ENCODE peak calls at places on chromosomes 7 and 10, in nine cellular contexts. One of them, this sample, is unnamed.

GRCh38 chr7:22549667-22550513 is 49.9 kb upstream of the STEAP1B start:
- DNase-seq in left ventricle myocardium inferior: no peak
- DNase-seq in GM12865: peak; percentile 40
- DNase-seq in fibroblast of the aortic adventitia: peak; percentile 33
- DNase-seq in OCI-LY7: peak; percentile 17
- DNase-seq in choroid plexus epithelial cell: no peak
- DNase-seq in fibroblast of mammary gland: no peak
- DNase-seq in endodermal cell: peak; percentile 96
- DNase-seq in upper lobe of right lung: no peak
- DNase-seq in this sample: peak; percentile 26

GRCh38 chr10:70579234-70580002 is 23.1 kb downstream of the PRF1 start:
- DNase-seq in left ventricle myocardium inferior: no peak
- DNase-seq in GM12865: peak; percentile 65
- DNase-seq in fibroblast of the aortic adventitia: no peak
- DNase-seq in OCI-LY7: no peak
- DNase-seq in choroid plexus epithelial cell: no peak
- DNase-seq in fibroblast of mammary gland: no peak
- DNase-seq in endodermal cell: no peak
- DNase-seq in upper lobe of right lung: no peak
- DNase-seq in this sample: no peak

GRCh38 chr7:106329408-106329807 is 44.6 kb upstream of the NAMPT start:
- DNase-seq in left ventricle myocardium inferior: no peak
- DNase-seq in GM12865: no peak
- DNase-seq in fibroblast of the aortic adventitia: peak; percentile 8
- DNase-seq in OCI-LY7: no peak
- DNase-seq in choroid plexus epithelial cell: no peak
- DNase-seq in fibroblast of mammary gland: no peak
- DNase-seq in endodermal cell: no peak
- DNase-seq in upper lobe of right lung: no peak
- DNase-seq in this sample: peak; percentile 15

GRCh38 chr10:21172774-21173432 is 275.8 kb upstream of the NEBL start:
- DNase-seq in left ventricle myocardium inferior: no peak
- DNase-seq in GM12865: no peak
- DNase-seq in fibroblast of the aortic adventitia: no peak
- DNase-seq in OCI-LY7: no peak
- DNase-seq in choroid plexus epithelial cell: peak; percentile 43
- DNase-seq in fibroblast of mammary gland: no peak
- DNase-seq in endodermal cell: peak; percentile 71
- DNase-seq in upper lobe of right lung: peak; percentile 71
- DNase-seq in this sample: no peak

GRCh38 chr10:29254123-29255046 is 34.5 kb upstream of the LYZL1 start:
- DNase-seq in left ventricle myocardium inferior: no peak
- DNase-seq in GM12865: peak; percentile 60
- DNase-seq in fibroblast of the aortic adventitia: peak; percentile 72
- DNase-seq in OCI-LY7: no peak
- DNase-seq in choroid plexus epithelial cell: peak; percentile 39
- DNase-seq in fibroblast of mammary gland: no peak
- DNase-seq in endodermal cell: peak; percentile 81
- DNase-seq in upper lobe of right lung: no peak
- DNase-seq in this sample: no peak

GRCh38 chr7:27916372-27916771 is 176.4 kb downstream of the TAX1BP1 start:
- DNase-seq in left ventricle myocardium inferior: no peak
- DNase-seq in GM12865: no peak
- DNase-seq in fibroblast of the aortic adventitia: no peak
- DNase-seq in OCI-LY7: no peak
- DNase-seq in choroid plexus epithelial cell: no peak
- DNase-seq in fibroblast of mammary gland: no peak
- DNase-seq in endodermal cell: no peak
- DNase-seq in upper lobe of right lung: no peak
- DNase-seq in this sample: peak; percentile 92

GRCh38 chr7:142231716-142232115 is 26.1 kb downstream of the PRSS58 start:
- DNase-seq in left ventricle myocardium inferior: no peak
- DNase-seq in GM12865: peak; percentile 12
- DNase-seq in fibroblast of the aortic adventitia: no peak
- DNase-seq in OCI-LY7: peak; percentile 3
- DNase-seq in choroid plexus epithelial cell: peak; percentile 2
- DNase-seq in fibroblast of mammary gland: peak; percentile 2
- DNase-seq in endodermal cell: peak; percentile 91
- DNase-seq in upper lobe of right lung: no peak
- DNase-seq in this sample: no peak

GRCh38 chr7:31087351-31087750 is 35.2 kb downstream of the ADCYAP1R1 start:
- DNase-seq in left ventricle myocardium inferior: no peak
- DNase-seq in GM12865: no peak
- DNase-seq in fibroblast of the aortic adventitia: no peak
- DNase-seq in OCI-LY7: no peak
- DNase-seq in choroid plexus epithelial cell: no peak
- DNase-seq in fibroblast of mammary gland: no peak
- DNase-seq in endodermal cell: no peak
- DNase-seq in upper lobe of right lung: peak; percentile 27
- DNase-seq in this sample: no peak

GRCh38 chr10:91627344-91628102 is 5.3 kb downstream of the PPP1R3C start:
- DNase-seq in left ventricle myocardium inferior: no peak
- DNase-seq in GM12865: no peak
- DNase-seq in fibroblast of the aortic adventitia: no peak
- DNase-seq in OCI-LY7: no peak
- DNase-seq in choroid plexus epithelial cell: no peak
- DNase-seq in fibroblast of mammary gland: no peak
- DNase-seq in endodermal cell: no peak
- DNase-seq in upper lobe of right lung: no peak
- DNase-seq in this sample: no peak

GRCh38 chr7:94913391-94913790 is 6.0 kb downstream of the PPP1R9A start:
- DNase-seq in left ventricle myocardium inferior: no peak
- DNase-seq in GM12865: no peak
- DNase-seq in fibroblast of the aortic adventitia: no peak
- DNase-seq in OCI-LY7: no peak
- DNase-seq in choroid plexus epithelial cell: no peak
- DNase-seq in fibroblast of mammary gland: no peak
- DNase-seq in endodermal cell: no peak
- DNase-seq in upper lobe of right lung: no peak
- DNase-seq in this sample: no peak
- H3K4me3 ChIP-seq in left ventricle myocardium inferior: no peak overlapping the region
- H3K4me3 ChIP-seq in GM12865: no peak overlapping the region
- H3K4me3 ChIP-seq in fibroblast of the aortic adventitia: no peak overlapping the region
- H3K4me3 ChIP-seq in OCI-LY7: no peak overlapping the region
- H3K4me3 ChIP-seq in choroid plexus epithelial cell: no peak overlapping the region
- H3K4me3 ChIP-seq in fibroblast of mammary gland: no peak overlapping the region
- H3K4me3 ChIP-seq in endodermal cell: peak overlapping the region; percentile 74
- H3K4me3 ChIP-seq in upper lobe of right lung: no peak overlapping the region
- H3K4me3 ChIP-seq in this sample: no peak overlapping the region

GRCh38 chr7:122312789-122313188 is 8.2 kb upstream of the FEZF1 start:
- DNase-seq in left ventricle myocardium inferior: no peak
- DNase-seq in GM12865: no peak
- DNase-seq in fibroblast of the aortic adventitia: no peak
- DNase-seq in OCI-LY7: no peak
- DNase-seq in choroid plexus epithelial cell: no peak
- DNase-seq in fibroblast of mammary gland: no peak
- DNase-seq in endodermal cell: peak; percentile 55
- DNase-seq in upper lobe of right lung: no peak
- DNase-seq in this sample: no peak

GRCh38 chr7:122314284-122314683 is 9.7 kb upstream of the FEZF1 start:
- DNase-seq in left ventricle myocardium inferior: no peak
- DNase-seq in GM12865: no peak
- DNase-seq in fibroblast of the aortic adventitia: no peak
- DNase-seq in OCI-LY7: no peak
- DNase-seq in choroid plexus epithelial cell: no peak
- DNase-seq in fibroblast of mammary gland: no peak
- DNase-seq in endodermal cell: no peak
- DNase-seq in upper lobe of right lung: no peak
- DNase-seq in this sample: no peak

GRCh38 chr7:122315507-122316466 is 11.2 kb upstream of the FEZF1 start:
- DNase-seq in left ventricle myocardium inferior: no peak
- DNase-seq in GM12865: no peak
- DNase-seq in fibroblast of the aortic adventitia: no peak
- DNase-seq in OCI-LY7: no peak
- DNase-seq in choroid plexus epithelial cell: no peak
- DNase-seq in fibroblast of mammary gland: no peak
- DNase-seq in endodermal cell: peak; percentile 71
- DNase-seq in upper lobe of right lung: no peak
- DNase-seq in this sample: no peak

GRCh38 chr7:122311719-122312118 is 7.2 kb upstream of the FEZF1 start:
- DNase-seq in left ventricle myocardium inferior: no peak
- DNase-seq in GM12865: no peak
- DNase-seq in fibroblast of the aortic adventitia: no peak
- DNase-seq in OCI-LY7: no peak
- DNase-seq in choroid plexus epithelial cell: no peak
- DNase-seq in fibroblast of mammary gland: no peak
- DNase-seq in endodermal cell: peak; percentile 72
- DNase-seq in upper lobe of right lung: no peak
- DNase-seq in this sample: no peak

DNA sequence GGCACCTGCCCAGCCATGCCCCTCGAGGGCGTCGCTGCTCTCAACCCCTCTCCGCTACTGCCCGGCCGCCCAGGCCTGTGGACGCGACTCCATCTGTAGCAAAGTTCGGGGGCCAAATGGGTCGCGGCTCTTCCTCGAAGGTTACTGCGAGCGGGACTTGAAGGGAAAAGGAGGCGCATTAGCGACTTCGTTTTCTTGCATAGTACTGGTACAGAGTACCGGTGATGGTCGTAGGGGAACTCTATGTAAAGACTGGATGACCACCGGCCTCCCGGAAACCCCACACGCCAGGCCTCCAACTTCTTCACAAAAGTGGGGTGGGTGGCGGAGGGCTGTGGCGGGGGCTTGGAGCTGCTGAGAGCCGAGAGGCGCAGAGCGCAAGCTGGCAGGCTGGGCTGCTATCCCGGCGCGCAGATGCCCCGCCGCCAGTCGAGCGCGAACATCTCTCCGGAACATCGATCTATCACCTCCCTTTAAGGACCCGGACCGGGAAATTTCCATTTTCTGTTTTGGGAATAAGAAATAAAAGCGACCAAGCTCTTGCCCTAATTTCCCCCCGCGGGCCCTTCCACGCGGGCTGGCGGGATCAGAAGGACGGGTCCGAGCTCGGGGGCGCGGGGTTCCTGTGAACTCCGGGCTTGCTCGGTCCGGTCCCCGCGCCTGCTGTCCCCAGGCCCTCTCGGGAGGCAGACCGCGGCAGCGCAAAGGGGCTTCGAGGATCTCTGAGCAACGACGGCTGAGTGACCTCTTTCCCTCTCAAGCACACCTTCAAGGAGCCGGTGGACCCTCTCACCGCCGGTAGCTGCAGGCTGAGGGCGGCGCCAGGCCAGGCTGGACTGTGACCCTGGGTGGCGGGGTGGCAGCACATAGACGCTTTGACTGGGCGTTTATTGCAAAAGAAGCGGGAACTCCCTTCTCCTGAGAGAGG is 12.2 kb upstream of the FEZF1 start:
- DNase-seq in left ventricle myocardium inferior: no peak
- DNase-seq in GM12865: no peak
- DNase-seq in fibroblast of the aortic adventitia: no peak
- DNase-seq in OCI-LY7: no peak
- DNase-seq in choroid plexus epithelial cell: no peak
- DNase-seq in fibroblast of mammary gland: no peak
- DNase-seq in endodermal cell: peak; percentile 82
- DNase-seq in upper lobe of right lung: no peak
- DNase-seq in this sample: no peak
- H3K4me3 ChIP-seq in left ventricle myocardium inferior: peak overlapping the region; percentile 33
- H3K4me3 ChIP-seq in GM12865: no peak overlapping the region
- H3K4me3 ChIP-seq in fibroblast of the aortic adventitia: no peak overlapping the region
- H3K4me3 ChIP-seq in OCI-LY7: no peak overlapping the region
- H3K4me3 ChIP-seq in choroid plexus epithelial cell: no peak overlapping the region
- H3K4me3 ChIP-seq in fibroblast of mammary gland: no peak overlapping the region
- H3K4me3 ChIP-seq in endodermal cell: peak overlapping the region; percentile 64
- H3K4me3 ChIP-seq in upper lobe of right lung: no peak overlapping the region
- H3K4me3 ChIP-seq in this sample: no peak overlapping the region

GRCh38 chr10:15720635-15721310 is 1.1 kb upstream of the ITGA8 start:
- DNase-seq in left ventricle myocardium inferior: no peak
- DNase-seq in GM12865: no peak
- DNase-seq in fibroblast of the aortic adventitia: no peak
- DNase-seq in OCI-LY7: no peak
- DNase-seq in choroid plexus epithelial cell: no peak
- DNase-seq in fibroblast of mammary gland: no peak
- DNase-seq in endodermal cell: no peak
- DNase-seq in upper lobe of right lung: no peak
- DNase-seq in this sample: no peak

GRCh38 chr10:15719062-15719898 is 442 bp downstream of the ITGA8 start:
- DNase-seq in left ventricle myocardium inferior: no peak
- DNase-seq in GM12865: no peak
- DNase-seq in fibroblast of the aortic adventitia: peak; percentile 16
- DNase-seq in OCI-LY7: no peak
- DNase-seq in choroid plexus epithelial cell: no peak
- DNase-seq in fibroblast of mammary gland: no peak
- DNase-seq in endodermal cell: peak; percentile 85
- DNase-seq in upper lobe of right lung: no peak
- DNase-seq in this sample: no peak

GRCh38 chr10:15718495-15719061 is 1.1 kb downstream of the ITGA8 start:
- DNase-seq in left ventricle myocardium inferior: no peak
- DNase-seq in GM12865: no peak
- DNase-seq in fibroblast of the aortic adventitia: no peak
- DNase-seq in OCI-LY7: no peak
- DNase-seq in choroid plexus epithelial cell: no peak
- DNase-seq in fibroblast of mammary gland: no peak
- DNase-seq in endodermal cell: no peak
- DNase-seq in upper lobe of right lung: no peak
- DNase-seq in this sample: no peak

GRCh38 chr10:15715619-15716227 is 4.0 kb downstream of the ITGA8 start:
- DNase-seq in left ventricle myocardium inferior: no peak
- DNase-seq in GM12865: no peak
- DNase-seq in fibroblast of the aortic adventitia: peak; percentile 46
- DNase-seq in OCI-LY7: no peak
- DNase-seq in choroid plexus epithelial cell: peak; percentile 54
- DNase-seq in fibroblast of mammary gland: peak; percentile 38
- DNase-seq in endodermal cell: peak; percentile 72
- DNase-seq in upper lobe of right lung: no peak
- DNase-seq in this sample: no peak

DNA sequence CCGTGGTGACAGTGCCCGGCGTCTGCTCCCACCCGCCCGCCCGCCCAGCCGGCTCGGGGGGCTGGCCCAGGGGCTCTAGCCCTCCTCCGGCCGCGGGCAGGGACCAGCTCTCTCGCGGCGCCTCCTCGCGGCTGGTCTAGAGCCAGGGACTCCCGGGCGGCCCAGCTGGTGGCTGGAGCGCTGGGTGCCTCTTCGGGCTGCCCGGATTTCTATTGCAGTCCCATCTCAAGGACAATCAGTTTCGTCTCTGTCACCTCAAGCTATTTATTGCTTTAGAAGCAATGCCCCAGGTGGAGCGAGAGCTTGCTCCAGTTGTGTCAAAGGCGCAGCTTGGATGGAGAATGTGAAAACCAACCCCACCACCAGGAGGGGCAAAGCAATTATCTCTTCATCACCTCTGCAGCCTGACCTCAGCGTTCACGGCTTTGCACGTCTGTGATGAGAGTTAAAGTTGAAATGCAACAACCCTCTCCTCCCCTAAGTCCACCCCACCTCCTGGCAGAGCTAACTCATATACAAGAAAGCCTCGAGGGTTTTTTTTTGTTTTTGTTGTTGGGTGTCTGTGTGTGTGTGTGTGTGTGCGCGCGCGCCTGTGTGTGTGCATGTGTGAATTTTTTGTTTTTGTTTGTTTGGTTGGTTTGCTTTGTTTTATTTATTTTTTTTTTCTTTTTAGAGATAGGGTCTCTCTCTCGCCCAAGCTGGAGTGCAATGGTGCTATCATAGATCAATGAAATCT is at the start of gene ITGA8:
- DNase-seq in left ventricle myocardium inferior: no peak
- DNase-seq in GM12865: peak; percentile 6
- DNase-seq in fibroblast of the aortic adventitia: peak; percentile 30
- DNase-seq in OCI-LY7: no peak
- DNase-seq in choroid plexus epithelial cell: peak; percentile 47
- DNase-seq in fibroblast of mammary gland: peak; percentile 39
- DNase-seq in endodermal cell: peak; percentile 86
- DNase-seq in upper lobe of right lung: peak; percentile 64
- DNase-seq in this sample: no peak
- H3K4me3 ChIP-seq in left ventricle myocardium inferior: peak within 1 kb of the TSS; percentile 66
- H3K4me3 ChIP-seq in GM12865: no peak within 1 kb of the TSS
- H3K4me3 ChIP-seq in fibroblast of the aortic adventitia: peak within 1 kb of the TSS; percentile 51
- H3K4me3 ChIP-seq in OCI-LY7: no peak within 1 kb of the TSS
- H3K4me3 ChIP-seq in choroid plexus epithelial cell: peak within 1 kb of the TSS; percentile 45
- H3K4me3 ChIP-seq in fibroblast of mammary gland: peak within 1 kb of the TSS; percentile 7
- H3K4me3 ChIP-seq in endodermal cell: peak within 1 kb of the TSS; percentile 71
- H3K4me3 ChIP-seq in upper lobe of right lung: peak within 1 kb of the TSS; percentile 46
- H3K4me3 ChIP-seq in this sample: no peak within 1 kb of the TSS

GRCh38 chr7:151103973-151104372 is 17.7 kb downstream of the AGAP3 start:
- DNase-seq in left ventricle myocardium inferior: no peak
- DNase-seq in GM12865: no peak
- DNase-seq in fibroblast of the aortic adventitia: no peak
- DNase-seq in OCI-LY7: no peak
- DNase-seq in choroid plexus epithelial cell: no peak
- DNase-seq in fibroblast of mammary gland: no peak
- DNase-seq in endodermal cell: no peak
- DNase-seq in upper lobe of right lung: no peak
- DNase-seq in this sample: no peak
- H3K4me3 ChIP-seq in left ventricle myocardium inferior: no peak overlapping the region
- H3K4me3 ChIP-seq in GM12865: no peak overlapping the region
- H3K4me3 ChIP-seq in fibroblast of the aortic adventitia: no peak overlapping the region
- H3K4me3 ChIP-seq in OCI-LY7: no peak overlapping the region
- H3K4me3 ChIP-seq in choroid plexus epithelial cell: no peak overlapping the region
- H3K4me3 ChIP-seq in fibroblast of mammary gland: no peak overlapping the region
- H3K4me3 ChIP-seq in endodermal cell: no peak overlapping the region
- H3K4me3 ChIP-seq in upper lobe of right lung: no peak overlapping the region
- H3K4me3 ChIP-seq in this sample: no peak overlapping the region

This sample was measured in bronchial epithelial cell.